ENCODE peak calls at places on chromosomes 3 and 15, in five cellular contexts. N is A549, Y is K562, S is GM12878, B is HepG2. T is an unnamed sample.

GRCh38 chr15:42608767-42609488 is 33.5 kb downstream of the STARD9 start:
- DNase-seq in N (no peak), Y (no peak), S (no peak), B (no peak), T (peak)

GRCh38 chr15:100082761-100083402 is 258.9 kb downstream of the ADAMTS17 start:
- DNase-seq in N (no peak), Y (no peak), S (no peak), B (no peak), T (no peak)

GRCh38 chr3:141663993-141664392 is 74.1 kb upstream of the RNF7 start:
- DNase-seq in N (no peak), Y (no peak), S (no peak), B (no peak), T (no peak)

GRCh38 chr3:43013743-43014155 is 34.6 kb downstream of the GASK1A start:
- DNase-seq in N (no peak), Y (no peak), S (no peak), B (no peak), T (no peak)

GRCh38 chr3:2303567-2303966 is 204.9 kb downstream of the CNTN4 start:
- DNase-seq in N (no peak), Y (peak), S (no peak), B (no peak), T (peak)

GRCh38 chr3:124051636-124052035 is 59.7 kb upstream of the ROPN1 start:
- DNase-seq in N (no peak), Y (no peak), S (no peak), B (no peak), T (no peak)

GRCh38 chr15:63609448-63609847 is 12.3 kb downstream of the FBXL22 start:
- DNase-seq in N (no peak), Y (no peak), S (no peak), B (no peak), T (no peak)

GRCh38 chr3:156865732-156866131 is 39.6 kb downstream of the LEKR1 start:
- DNase-seq in N (no peak), Y (no peak), S (no peak), B (no peak), T (no peak)

GRCh38 chr3:177830411-177830849 is 633.1 kb upstream of the TBL1XR1 start:
- DNase-seq in N (no peak), Y (no peak), S (no peak), B (no peak), T (no peak)

GRCh38 chr3:197241173-197241572 is 57.2 kb downstream of the DLG1 start:
- DNase-seq in N (no peak), Y (no peak), S (no peak), B (no peak), T (no peak)

GRCh38 chr15:101123222-101123910 is 128.5 kb downstream of the CHSY1 start:
- DNase-seq in N (no peak), Y (no peak), S (no peak), B (no peak), T (peak)

GRCh38 chr3:9834520-9835380 is 9.1 kb downstream of the RPUSD3 start:
- DNase-seq in N (no peak), Y (no peak), S (no peak), B (peak), T (no peak)

GRCh38 chr15:74793135-74794028 is 11.5 kb downstream of the CSK start:
- DNase-seq in N (no peak), Y (no peak), S (no peak), B (no peak), T (peak)

GRCh38 chr15:38930851-38931572 is 366.4 kb upstream of the RASGRP1 start:
- DNase-seq in N (no peak), Y (no peak), S (no peak), B (no peak), T (no peak)

GRCh38 chr15:73897441-73898261 is 24.3 kb downstream of the TBC1D21 start:
- DNase-seq in N (peak), Y (peak), S (no peak), B (peak), T (peak)

GRCh38 chr3:97102641-97103040 is 288.2 kb downstream of the EPHA6 start:
- DNase-seq in N (no peak), Y (no peak), S (no peak), B (no peak), T (no peak)

GRCh38 chr3:115709135-115709534 is 85.8 kb downstream of the GAP43 start:
- DNase-seq in N (no peak), Y (no peak), S (no peak), B (no peak), T (no peak)

GRCh38 chr3:65153850-65154512 is 466.2 kb upstream of the ADAMTS9 start:
- DNase-seq in N (no peak), Y (no peak), S (no peak), B (no peak), T (no peak)

GRCh38 chr3:58170376-58170775 is 40.4 kb downstream of the DNASE1L3 start:
- DNase-seq in N (no peak), Y (no peak), S (no peak), B (no peak), T (no peak)

GRCh38 chr3:76383781-76384180 is 598.4 kb upstream of the ZNF717 start:
- DNase-seq in N (no peak), Y (no peak), S (no peak), B (no peak), T (peak)

GRCh38 chr3:159775372-159775961 is 213.2 kb upstream of the IL12A start:
- DNase-seq in N (no peak), Y (no peak), S (no peak), B (no peak), T (no peak)

GRCh38 chr15:95210436-95210981 is 979.1 kb downstream of the MCTP2 start:
- DNase-seq in N (no peak), Y (no peak), S (no peak), B (no peak), T (no peak)

GRCh38 chr3:153399636-153400035 is 237.6 kb downstream of the RAP2B start:
- DNase-seq in N (no peak), Y (no peak), S (no peak), B (no peak), T (no peak)

GRCh38 chr15:99058421-99058870 is 46.4 kb upstream of the SYNM start:
- DNase-seq in N (peak), Y (no peak), S (no peak), B (no peak), T (peak)

GRCh38 chr15:88401972-88402656 is 65.1 kb downstream of the MRPL46 start:
- DNase-seq in N (no peak), Y (no peak), S (no peak), B (no peak), T (peak)

GRCh38 chr3:51709004-51709420 is 2.1 kb downstream of the GRM2 start:
- DNase-seq in N (no peak), Y (no peak), S (no peak), B (no peak), T (no peak)

GRCh38 chr3:191401775-191402357 is 59.1 kb upstream of the PYDC2 start:
- DNase-seq in N (no peak), Y (peak), S (no peak), B (no peak), T (no peak)

GRCh38 chr3:119304201-119304713 is 10.1 kb downstream of the ARHGAP31 start:
- DNase-seq in N (no peak), Y (no peak), S (no peak), B (no peak), T (no peak)

GRCh38 chr15:90165659-90166489 is 35.3 kb upstream of the SEMA4B start:
- DNase-seq in N (peak), Y (peak), S (peak), B (peak), T (peak)

GRCh38 chr3:184341925-184342324 is 4.5 kb downstream of the FAM131A start:
- DNase-seq in N (no peak), Y (no peak), S (no peak), B (no peak), T (no peak)

GRCh38 chr3:190531406-190531805 is 17.5 kb downstream of the IL1RAP start:
- DNase-seq in N (no peak), Y (no peak), S (no peak), B (no peak), T (no peak)

GRCh38 chr3:164791263-164791662 is 287.0 kb downstream of the SI start:
- DNase-seq in N (no peak), Y (no peak), S (no peak), B (no peak), T (no peak)

GRCh38 chr15:58840048-58840447 is 68.9 kb downstream of the MINDY2 start:
- DNase-seq in N (no peak), Y (no peak), S (no peak), B (no peak), T (no peak)
- TF ChIP-seq MYC in N (no peak), Y (no peak), S (no peak), B (no peak), T (no peak)

GRCh38 chr15:78437107-78437761 is 782 bp upstream of the IREB2 start:
- DNase-seq in N (peak), Y (peak), S (no peak), B (no peak), T (no peak)

GRCh38 chr15:78434134-78434533 is 3.9 kb upstream of the IREB2 start:
- DNase-seq in N (no peak), Y (no peak), S (no peak), B (no peak), T (no peak)

GRCh38 chr15:78440375-78441373 is 2.7 kb downstream of the IREB2 start:
- DNase-seq in N (no peak), Y (no peak), S (no peak), B (no peak), T (no peak)

GRCh38 chr15:78438595-78439285 is 724 bp downstream of the IREB2 start:
- DNase-seq in N (peak), Y (peak), S (no peak), B (peak), T (peak)

DNA sequence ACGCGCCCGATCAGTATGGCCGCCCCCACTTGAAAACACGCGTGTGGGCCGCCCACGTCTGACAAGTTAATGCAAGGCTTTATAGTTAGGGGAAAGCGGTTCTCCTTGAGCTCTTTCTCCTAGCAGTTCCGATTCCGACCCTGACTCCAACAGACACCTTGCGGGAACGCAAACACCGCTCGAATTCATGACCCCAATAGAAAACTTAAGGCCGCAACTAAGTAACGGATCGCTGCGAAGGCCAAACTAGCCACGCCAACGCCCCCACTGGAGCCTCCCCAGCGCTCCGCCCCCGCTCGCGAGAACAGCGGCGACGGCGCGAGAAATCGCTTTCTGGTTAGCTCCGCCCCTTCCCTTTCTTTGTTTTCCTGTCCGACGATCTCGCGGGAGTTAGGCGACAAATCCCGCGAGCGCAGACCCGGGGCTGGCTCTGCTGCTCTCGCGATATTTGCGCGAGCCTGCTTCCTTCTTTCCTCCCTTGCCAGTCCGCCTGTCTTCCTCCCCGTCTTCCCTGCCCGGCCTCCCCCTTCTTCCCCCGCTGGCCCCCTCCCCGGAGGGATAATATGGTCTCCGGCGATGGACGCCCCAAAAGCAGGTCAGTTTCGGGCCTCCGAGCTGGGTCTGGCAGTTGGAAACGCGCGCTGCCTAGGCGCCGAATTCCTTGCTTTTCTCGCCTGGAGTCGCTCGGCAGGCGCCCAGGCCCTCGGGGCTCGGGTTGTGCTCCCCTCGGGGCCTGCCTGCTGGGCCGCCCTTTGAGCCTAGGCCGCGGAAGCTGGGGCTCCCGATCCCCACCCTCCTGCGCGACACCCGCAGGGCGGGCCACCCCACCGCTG is at the start of gene IREB2:
- DNase-seq in N (peak), Y (peak), S (peak), B (peak), T (peak)
- TF ChIP-seq POLR2A in N (peak), Y (peak), S (peak), B (peak), T (peak)

DNA sequence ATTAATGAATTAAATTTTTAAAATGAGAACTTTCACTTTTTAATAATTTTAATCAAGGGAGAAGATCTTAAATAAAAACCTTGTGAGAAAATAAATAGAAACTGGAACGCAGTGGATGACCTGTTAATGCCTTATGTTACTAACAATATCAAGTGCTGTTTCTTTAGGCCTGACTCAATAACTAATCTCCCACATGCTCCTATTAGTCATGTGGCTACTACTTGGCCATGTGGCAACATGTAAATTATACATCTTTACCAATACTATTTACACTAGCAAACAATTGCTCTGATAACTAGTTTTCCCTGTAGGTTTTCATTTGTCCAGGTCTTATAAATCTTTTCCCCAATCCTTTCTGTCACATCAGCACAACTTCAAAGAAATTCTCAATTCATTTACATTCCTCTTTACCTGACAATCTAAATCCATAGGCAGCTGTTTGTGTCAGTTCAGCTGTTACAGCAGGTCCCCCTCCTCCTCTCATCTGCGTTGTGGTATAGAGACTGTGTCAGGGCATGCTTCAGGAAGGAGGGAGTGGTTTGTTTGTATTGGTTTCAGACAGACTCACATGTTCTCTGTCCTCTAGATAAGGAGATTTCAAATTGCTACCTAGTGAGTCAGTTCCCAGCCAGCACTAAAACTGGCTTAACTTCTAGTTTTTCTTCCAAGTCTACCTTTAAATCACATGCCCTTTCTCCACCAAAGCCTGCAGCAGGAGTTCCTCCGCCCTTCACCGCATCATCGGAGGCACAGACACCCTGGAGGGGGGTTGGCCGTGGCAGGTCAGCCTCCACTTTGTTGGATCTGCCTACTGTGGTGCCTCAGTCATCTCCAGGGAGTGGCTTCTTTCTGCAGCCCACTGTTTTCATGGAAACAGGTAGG is 11.3 kb upstream of the C3orf52 start:
- DNase-seq in N (peak), Y (no peak), S (no peak), B (peak), T (no peak)
- TF ChIP-seq MAX in N (peak), Y (no peak), S (no peak), B (peak), T (no peak)

GRCh38 chr15:81047948-81048347 is 47.2 kb downstream of the TLNRD1 start:
- DNase-seq in N (no peak), Y (no peak), S (no peak), B (no peak), T (no peak)
- TF ChIP-seq MYC in N (no peak), Y (no peak), S (no peak), B (no peak), T (no peak)

GRCh38 chr3:36924748-36925521 is 19.9 kb downstream of the TRANK1 start:
- DNase-seq in N (no peak), Y (no peak), S (no peak), B (no peak), T (no peak)
- TF ChIP-seq POLR2A in N (no peak), Y (no peak), S (no peak), B (no peak), T (no peak)

GRCh38 chr15:81400640-81401236 is 26.7 kb upstream of the TMC3 start:
- DNase-seq in N (peak), Y (peak), S (peak), B (peak), T (peak)
- TF ChIP-seq MAX in N (no peak), Y (no peak), S (no peak), B (no peak), T (peak)